ENCODE peak calls at places on chromosomes 3 and 15, in five cellular contexts. I is suprapubic skin, T is heart left ventricle, U is hepatocyte, P is GM10248. H is an unnamed sample.

GRCh38 chr3:76997733-76998132 is 42.2 kb upstream of the ROBO2 start:
- DNase-seq in U (no peak), P (no peak), T (no peak), I (no peak), H (no peak)

GRCh38 chr15:79973445-79974180 is 2.6 kb upstream of the BCL2A1 start:
- DNase-seq in I (no peak), T (no peak), U (no peak), P (no peak), H (no peak)

GRCh38 chr3:191348098-191348497 is 17.8 kb upstream of the UTS2B start:
- DNase-seq in T (no peak), I (no peak), P (no peak), U (no peak), H (no peak)

GRCh38 chr15:56824174-56824573 is 90.9 kb upstream of the ZNF280D start:
- DNase-seq in T (no peak), U (no peak), I (no peak), P (no peak), H (no peak)

GRCh38 chr15:41013698-41014414 is 60.6 kb downstream of the CHAC1 start:
- DNase-seq in U (no peak), I (no peak), T (no peak), P (peak), H (peak)

GRCh38 chr3:128984596-128984995 is 9.3 kb downstream of the CFAP92 start:
- DNase-seq in T (no peak), U (no peak), I (no peak), P (no peak), H (no peak)

GRCh38 chr3:151686257-151686656 is 47.5 kb upstream of the AADACL2 start:
- DNase-seq in U (no peak), P (no peak), I (no peak), T (no peak), H (no peak)

GRCh38 chr3:38617586-38617985 is 31.9 kb downstream of the SCN5A start:
- DNase-seq in U (no peak), I (no peak), T (no peak), P (no peak), H (no peak)

GRCh38 chr15:47203993-47204392 is 513.3 kb upstream of the SEMA6D start:
- DNase-seq in I (no peak), U (no peak), P (no peak), T (no peak), H (no peak)

GRCh38 chr3:66800941-66801545 is 197.1 kb upstream of the KBTBD8 start:
- DNase-seq in U (no peak), T (no peak), I (no peak), P (no peak), H (no peak)

GRCh38 chr3:153442386-153442785 is 280.4 kb downstream of the RAP2B start:
- DNase-seq in U (no peak), I (no peak), P (no peak), T (no peak), H (no peak)

GRCh38 chr3:153442799-153443487 is 280.9 kb downstream of the RAP2B start:
- DNase-seq in T (no peak), P (no peak), U (no peak), I (no peak), H (no peak)

GRCh38 chr3:153445817-153446216 is 283.8 kb downstream of the RAP2B start:
- DNase-seq in I (no peak), P (no peak), U (peak), T (no peak), H (no peak)

GRCh38 chr3:153443961-153444360 is 281.9 kb downstream of the RAP2B start:
- DNase-seq in U (no peak), T (no peak), I (no peak), P (no peak), H (no peak)

DNA sequence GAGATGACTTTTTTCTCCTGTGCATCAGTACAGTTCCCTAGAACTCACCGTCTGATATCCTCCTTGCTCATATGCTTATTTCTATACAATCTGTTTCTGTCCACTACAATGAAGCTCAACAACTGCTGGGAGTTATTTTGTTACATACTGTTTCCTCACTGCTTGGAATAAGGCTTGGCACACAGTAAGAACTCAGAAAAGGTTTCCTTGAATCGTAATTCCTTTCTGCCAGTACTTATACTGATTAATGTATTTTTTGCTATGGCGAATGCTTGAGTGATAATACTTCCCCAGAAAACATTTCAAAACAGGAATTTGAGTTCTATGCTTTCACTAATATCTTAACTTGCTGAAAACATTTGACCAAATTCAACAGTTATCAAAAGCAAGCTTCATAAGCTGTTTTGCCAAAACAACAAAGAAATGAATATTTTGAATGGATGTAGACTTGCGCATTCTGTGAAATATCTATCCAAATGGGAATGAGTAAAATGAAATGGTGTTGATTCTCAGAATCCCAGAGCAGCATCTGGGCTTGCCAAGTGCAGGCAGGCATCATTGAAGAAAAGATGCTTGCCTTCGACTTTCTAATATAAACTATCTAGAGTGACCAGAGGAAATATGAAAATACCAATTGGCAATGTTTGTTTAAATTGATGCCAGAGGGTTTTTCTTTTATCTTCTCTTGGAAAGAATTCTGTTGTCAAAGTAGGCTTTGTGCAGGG is 286.3 kb downstream of the RAP2B start:
- DNase-seq in P (no peak), T (no peak), U (no peak), I (no peak), H (no peak)
- TF ChIP-seq CTCF in P (no peak), T (no peak), U (no peak), I (no peak), H (no peak)

GRCh38 chr3:148735597-148735996 is 37.9 kb downstream of the AGTR1 start:
- DNase-seq in U (no peak), P (no peak), T (no peak), I (no peak), H (no peak)
- TF ChIP-seq CTCF in U (no peak), P (no peak), T (no peak), I (no peak), H (no peak)

DNA sequence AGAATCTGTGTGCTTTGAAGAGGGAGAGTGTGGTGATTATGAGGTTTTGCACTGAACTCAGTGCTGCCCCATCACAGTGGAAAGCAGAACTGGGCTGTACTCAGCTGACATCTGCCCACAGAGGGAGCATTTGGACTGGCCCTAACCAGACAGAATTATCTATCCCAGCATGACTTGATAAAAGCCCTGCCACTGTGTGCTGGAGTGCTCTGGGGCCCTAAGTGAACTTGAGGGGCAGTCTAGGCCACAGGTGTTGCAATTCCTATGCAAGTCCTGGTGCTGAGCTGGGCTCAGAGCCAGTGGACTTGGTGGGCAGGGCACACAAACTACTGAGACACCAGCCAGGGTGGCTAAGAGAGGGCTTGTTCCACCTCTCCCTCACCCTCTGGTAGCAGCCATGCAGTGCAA is 269.2 kb upstream of the CTNNB1 start:
- DNase-seq in I (no peak), U (peak), P (no peak), T (no peak), H (no peak)
- TF ChIP-seq CTCF in I (no peak), U (peak), P (no peak), T (no peak), H (no peak)

GRCh38 chr3:157188391-157188790 is 28.4 kb upstream of the CCNL1 start:
- DNase-seq in U (no peak), T (no peak), I (no peak), P (no peak), H (no peak)

GRCh38 chr3:157179365-157179803 is 19.4 kb upstream of the CCNL1 start:
- DNase-seq in U (no peak), P (no peak), T (no peak), I (no peak), H (no peak)

GRCh38 chr3:157180262-157180661 is 20.3 kb upstream of the CCNL1 start:
- DNase-seq in T (no peak), I (no peak), U (no peak), P (no peak), H (no peak)

GRCh38 chr3:157182879-157183278 is 22.9 kb upstream of the CCNL1 start:
- DNase-seq in I (no peak), U (no peak), T (no peak), P (no peak), H (no peak)
- TF ChIP-seq CTCF in I (no peak), U (no peak), T (no peak), P (no peak), H (no peak)

GRCh38 chr15:67882487-67883227 is 42.8 kb upstream of the RNU6-1 start:
- DNase-seq in T (no peak), I (no peak), P (peak), U (no peak), H (peak)
- TF ChIP-seq CTCF in T (no peak), I (no peak), P (no peak), U (no peak), H (no peak)

GRCh38 chr3:148631124-148631903 is 66.4 kb upstream of the AGTR1 start:
- DNase-seq in T (no peak), I (no peak), U (no peak), P (no peak), H (no peak)
- TF ChIP-seq CTCF in T (no peak), I (no peak), U (peak), P (no peak), H (no peak)

GRCh38 chr15:39578851-39579486 is 1.9 kb upstream of the THBS1 start:
- DNase-seq in P (no peak), T (no peak), I (no peak), U (no peak), H (no peak)
- TF ChIP-seq CTCF in P (no peak), T (no peak), I (no peak), U (no peak), H (no peak)

GRCh38 chr15:82580713-82581112 is 40.5 kb upstream of the RPS17 start:
- DNase-seq in I (no peak), U (no peak), P (no peak), T (no peak), H (no peak)

GRCh38 chr15:82587805-82588204 is 47.5 kb upstream of the RPS17 start:
- DNase-seq in U (no peak), T (no peak), I (no peak), P (no peak), H (no peak)

DNA sequence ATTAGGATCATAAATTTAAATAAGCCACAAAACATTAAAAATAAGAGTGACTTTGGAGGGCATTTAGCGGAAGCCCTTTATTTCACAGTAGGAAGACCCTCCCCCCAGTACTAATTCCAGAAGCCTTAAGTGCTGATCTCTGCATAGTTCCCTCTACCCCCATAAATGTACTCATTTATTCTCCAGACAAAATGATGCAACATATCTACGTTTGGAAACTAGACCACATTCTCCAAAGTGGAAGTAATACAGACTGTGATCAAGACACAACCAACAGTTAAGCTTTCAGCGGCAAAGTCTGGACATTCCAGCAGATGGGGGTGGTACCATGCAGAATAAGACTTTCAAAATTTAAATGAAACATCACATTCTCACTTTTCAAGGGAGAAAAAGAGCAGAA is 44.8 kb upstream of the RPS17 start:
- DNase-seq in P (no peak), T (no peak), U (peak), I (no peak), H (no peak)
- TF ChIP-seq CTCF in P (no peak), T (no peak), U (peak), I (no peak), H (no peak)

GRCh38 chr3:187295635-187296034 is 4.1 kb upstream of the MASP1 start:
- DNase-seq in T (no peak), P (no peak), I (no peak), U (no peak), H (no peak)
- TF ChIP-seq CTCF in T (peak), P (no peak), I (no peak), U (peak), H (no peak)

H was measured in GM13976.